ENCODE peak calls at places on chromosomes 7 and 10, in seven cellular contexts. Z is Panc1, M is spleen, R is pancreas, U is A549, B is PC-3, Q is gastrocnemius medialis. S is an unnamed sample.

GRCh38 chr7:121352323-121352722 is 23.5 kb downstream of the WNT16 start:
- DNase-seq in U (no peak), Z (no peak), R (no peak), Q (no peak), M (no peak), B (no peak), S (no peak)

GRCh38 chr7:56087445-56087844 is 5.3 kb downstream of the PHKG1 start:
- DNase-seq in Z (no peak), Q (no peak), R (no peak), B (no peak), U (no peak), M (peak; percentile 63), S (no peak)

GRCh38 chr10:25059990-25060389 is 43.6 kb downstream of the THNSL1 start:
- DNase-seq in B (peak; percentile 89), R (peak; percentile 69), U (peak; percentile 84), Q (no peak), Z (no peak), M (no peak), S (peak; percentile 97)

GRCh38 chr10:88114368-88114767 is 250.9 kb downstream of the PTEN start:
- DNase-seq in U (peak; percentile 66), B (no peak), Z (peak; percentile 42), Q (no peak), M (no peak), R (no peak), S (no peak)

GRCh38 chr10:72796538-72796937 is 97.0 kb upstream of the OIT3 start:
- DNase-seq in U (no peak), Z (no peak), R (no peak), B (no peak), M (no peak), Q (no peak), S (no peak)

GRCh38 chr10:117170244-117170643 is 27.0 kb upstream of the KCNK18 start:
- DNase-seq in Z (no peak), U (no peak), Q (no peak), B (no peak), R (no peak), M (no peak), S (no peak)

GRCh38 chr7:156479596-156479995 is 161.0 kb upstream of the RNF32 start:
- DNase-seq in Q (no peak), Z (no peak), U (no peak), R (no peak), M (no peak), B (no peak), S (no peak)

GRCh38 chr10:109427421-109427820 is 495.9 kb downstream of the XPNPEP1 start:
- DNase-seq in B (peak; percentile 57), Z (no peak), M (no peak), U (no peak), Q (no peak), R (no peak), S (no peak)

GRCh38 chr10:62460393-62460792 is 86.2 kb downstream of the ZNF365 start:
- DNase-seq in M (no peak), R (no peak), B (no peak), Q (no peak), Z (no peak), U (no peak), S (no peak)

GRCh38 chr7:143043391-143043790 is 8.8 kb upstream of the OR6V1 start:
- DNase-seq in Z (no peak), R (no peak), M (no peak), Q (no peak), U (no peak), B (no peak), S (no peak)

GRCh38 chr7:101816499-101817030 is 861 bp upstream of the CUX1 start:
- DNase-seq in R (peak; percentile 86), M (peak; percentile 90), B (peak; percentile 43), U (peak; percentile 52), Z (no peak), Q (peak; percentile 14), S (no peak)

GRCh38 chr7:65390588-65390987 is 16.9 kb downstream of the ZNF92 start:
- DNase-seq in B (no peak), R (no peak), Q (no peak), Z (no peak), M (no peak), U (no peak), S (no peak)

GRCh38 chr10:119360181-119360921 is 153.0 kb downstream of the GRK5 start:
- DNase-seq in Z (no peak), B (no peak), R (no peak), Q (no peak), M (peak; percentile 76), U (peak; percentile 39), S (no peak)

GRCh38 chr10:103265712-103266329 is 11.1 kb upstream of the INA start:
- DNase-seq in B (peak; percentile 63), M (no peak), Z (no peak), U (peak; percentile 72), Q (no peak), R (peak; percentile 70), S (peak; percentile 48)

GRCh38 chr7:81367335-81367801 is 402.5 kb downstream of the HGF start:
- DNase-seq in R (no peak), M (no peak), B (no peak), Q (no peak), Z (no peak), U (no peak), S (peak; percentile 44)

GRCh38 chr10:31999261-31999660 is 57.0 kb downstream of the KIF5B start:
- DNase-seq in B (no peak), U (no peak), M (no peak), Q (no peak), R (no peak), Z (no peak), S (no peak)

GRCh38 chr7:140889645-140890044 is 35.1 kb downstream of the BRAF start:
- DNase-seq in R (no peak), Q (no peak), M (no peak), U (no peak), B (no peak), Z (no peak), S (no peak)

GRCh38 chr10:97336942-97337719 is 2.6 kb upstream of the FRAT2 start:
- DNase-seq in Z (no peak), M (no peak), R (no peak), B (peak; percentile 60), Q (peak; percentile 17), U (no peak), S (peak; percentile 49)

GRCh38 chr7:125773113-125773800 is 843.6 kb upstream of the POT1 start:
- DNase-seq in R (no peak), B (no peak), U (no peak), Q (no peak), Z (no peak), M (no peak), S (no peak)

GRCh38 chr7:70134029-70134445 is 535.8 kb downstream of the AUTS2 start:
- DNase-seq in R (no peak), U (no peak), B (no peak), Z (no peak), Q (no peak), M (no peak), S (peak; percentile 35)

GRCh38 chr7:70135656-70136055 is 537.4 kb downstream of the AUTS2 start:
- DNase-seq in U (no peak), M (no peak), Q (no peak), R (no peak), B (no peak), Z (no peak), S (no peak)

GRCh38 chr7:70132802-70133201 is 534.5 kb downstream of the AUTS2 start:
- DNase-seq in M (no peak), R (no peak), Z (no peak), B (no peak), Q (no peak), U (no peak), S (no peak)

GRCh38 chr7:70133291-70133690 is 535.0 kb downstream of the AUTS2 start:
- DNase-seq in R (no peak), M (no peak), U (no peak), Q (no peak), B (no peak), Z (no peak), S (no peak)

DNA sequence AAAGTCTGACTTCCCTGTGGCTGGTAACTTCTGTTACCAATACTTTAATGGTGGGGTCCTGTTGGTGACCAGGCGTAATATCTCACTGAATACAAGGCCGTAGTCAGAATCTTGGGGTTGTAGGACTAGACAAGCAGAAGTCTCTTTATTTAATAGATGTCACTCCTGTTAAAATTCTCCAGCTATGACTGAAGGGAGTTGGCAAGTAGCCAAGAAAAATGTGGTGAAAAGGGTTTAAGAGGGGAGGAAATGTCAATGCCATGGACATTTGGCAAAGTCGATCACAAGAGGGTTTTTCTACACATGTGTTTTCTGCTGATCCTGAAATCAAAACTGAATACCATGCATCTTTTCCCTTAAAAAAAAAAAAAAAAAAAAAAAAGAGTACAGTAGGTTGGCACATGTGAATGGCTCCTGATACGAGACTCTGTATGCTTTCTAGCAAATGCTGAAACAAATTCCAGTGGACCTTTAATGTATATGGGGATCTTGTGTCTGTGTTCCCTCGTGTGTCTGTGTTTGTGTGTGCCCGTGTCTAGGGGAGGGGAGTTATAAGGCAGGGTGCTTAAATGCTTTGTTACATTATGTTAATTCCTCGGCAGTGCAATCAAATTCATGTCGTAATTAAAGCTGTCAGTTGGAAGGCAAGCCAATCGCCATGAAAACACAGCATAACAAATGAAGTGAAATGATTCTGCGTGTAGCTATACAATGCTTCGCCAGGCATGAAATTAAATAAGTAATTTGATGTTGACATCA is 533.7 kb downstream of the AUTS2 start:
- DNase-seq in U (no peak), R (no peak), Q (no peak), B (no peak), M (no peak), Z (no peak), S (no peak)
- H3K4me1 ChIP-seq in U (no peaks in the 10 kb centered on the region), R (no peaks in the 10 kb centered on the region), Q (no peaks in the 10 kb centered on the region), B (no peaks in the 10 kb centered on the region), M (no peaks in the 10 kb centered on the region), Z (no peaks in the 10 kb centered on the region), S (no peaks in the 10 kb centered on the region)

DNA sequence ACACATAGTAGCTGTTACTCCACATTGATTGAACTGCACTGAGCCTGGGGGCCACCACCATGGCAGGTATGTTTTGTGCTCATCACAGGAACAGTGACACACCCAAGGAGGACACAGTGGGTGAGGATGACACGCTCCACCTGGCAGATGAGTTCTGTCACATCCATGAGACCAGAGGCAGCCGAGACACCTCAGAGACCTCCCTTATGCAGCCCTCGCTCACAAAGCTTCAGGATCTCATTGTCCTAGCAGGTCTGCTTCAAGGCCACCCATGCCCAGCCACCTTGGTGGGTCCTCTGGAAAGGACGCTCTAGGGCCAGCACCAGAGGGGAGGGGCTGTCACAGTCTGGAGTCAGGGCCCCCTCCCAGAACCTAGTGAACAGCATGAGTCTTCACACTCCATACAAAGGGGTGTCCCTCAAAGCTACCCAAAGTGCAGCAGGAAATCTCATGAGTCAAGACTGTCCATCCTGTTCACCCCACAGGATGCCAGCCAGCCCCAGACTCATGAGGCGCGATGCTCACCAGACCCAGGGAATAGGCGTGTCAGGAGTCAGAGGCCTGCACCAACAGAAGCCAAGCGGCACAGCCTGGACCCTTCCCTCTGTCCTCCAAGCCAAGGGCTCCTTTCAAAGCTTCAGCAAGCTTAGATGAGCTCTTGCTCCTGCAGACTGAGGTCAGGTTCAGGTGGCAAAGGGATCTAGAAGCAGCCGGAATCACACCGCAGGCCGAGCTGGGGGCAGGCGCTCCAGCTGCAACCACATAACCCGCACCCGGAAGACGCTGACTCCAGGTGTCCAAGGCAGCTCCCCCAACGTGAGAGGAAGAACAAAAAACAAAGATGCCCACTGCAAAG is 9.6 kb downstream of the FAM53B start:
- DNase-seq in U (no peak), R (no peak), M (peak; percentile 85), Q (no peak), Z (no peak), B (no peak), S (no peak)
- H3K27ac ChIP-seq in U (no peak overlapping the region), R (no peak overlapping the region), M (peak overlapping the region; percentile 81), Q (peak overlapping the region; percentile 92), Z (no peak overlapping the region), B (no peak overlapping the region), S (no peak overlapping the region)

GRCh38 chr7:158747408-158747807 is 42.8 kb upstream of the NCAPG2 start:
- DNase-seq in R (no peak), U (no peak), B (no peak), Z (no peak), M (no peak), Q (no peak), S (no peak)
- TF ChIP-seq CTCF in R (no peak), U (no peak), B (no peak), Z (no peak), M (no peak), Q (no peak), S (no peak)

GRCh38 chr7:44889096-44889775 is 3.9 kb upstream of the PURB start:
- DNase-seq in B (no peak), U (no peak), R (no peak), Z (no peak), Q (no peak), M (no peak), S (no peak)
- H3K4me1 ChIP-seq in B (peaks cover 7% of the 10 kb centered on the region), U (peaks cover 6% of the 10 kb centered on the region), R (no peaks in the 10 kb centered on the region), Z (peaks cover 4% of the 10 kb centered on the region), Q (peaks cover 18% of the 10 kb centered on the region), M (peaks cover 2% of the 10 kb centered on the region), S (no peaks in the 10 kb centered on the region)